ENCODE peak calls at places on chromosome 12, in eight cellular contexts. One of them, this sample, is unnamed.

GRCh38 chr12:112122823-112123690 is 2.3 kb upstream of the TRAFD1 start:
- DNase-seq in type B pancreatic cell: no peak
- DNase-seq in GM13976: no peak
- DNase-seq in kidney: no peak
- DNase-seq in K562: peak; percentile 35
- DNase-seq in IMR-90: peak; percentile 98
- DNase-seq in uterus: no peak
- DNase-seq in nephron progenitor cell: no peak
- DNase-seq in this sample: no peak

GRCh38 chr12:42090899-42091298 is 53.8 kb downstream of the GXYLT1 start:
- DNase-seq in type B pancreatic cell: no peak
- DNase-seq in GM13976: no peak
- DNase-seq in kidney: no peak
- DNase-seq in K562: no peak
- DNase-seq in IMR-90: peak; percentile 66
- DNase-seq in uterus: no peak
- DNase-seq in nephron progenitor cell: no peak
- DNase-seq in this sample: no peak

GRCh38 chr12:111149299-111149698 is 219.6 kb downstream of the PHETA1 start:
- DNase-seq in type B pancreatic cell: no peak
- DNase-seq in GM13976: no peak
- DNase-seq in kidney: no peak
- DNase-seq in K562: no peak
- DNase-seq in IMR-90: no peak
- DNase-seq in uterus: no peak
- DNase-seq in nephron progenitor cell: no peak
- DNase-seq in this sample: no peak

GRCh38 chr12:45216297-45216982 is 545 bp downstream of the ANO6 start:
- DNase-seq in type B pancreatic cell: peak; percentile 74
- DNase-seq in GM13976: peak; percentile 71
- DNase-seq in kidney: peak; percentile 83
- DNase-seq in K562: peak; percentile 62
- DNase-seq in IMR-90: peak; percentile 49
- DNase-seq in uterus: peak; percentile 52
- DNase-seq in nephron progenitor cell: peak; percentile 72
- DNase-seq in this sample: peak; percentile 58

GRCh38 chr12:97321640-97322039 is 141.0 kb upstream of the RMST start:
- DNase-seq in type B pancreatic cell: no peak
- DNase-seq in GM13976: no peak
- DNase-seq in kidney: no peak
- DNase-seq in K562: no peak
- DNase-seq in IMR-90: no peak
- DNase-seq in uterus: no peak
- DNase-seq in nephron progenitor cell: no peak
- DNase-seq in this sample: no peak

GRCh38 chr12:29346764-29347421 is 34.1 kb downstream of the ERGIC2 start:
- DNase-seq in type B pancreatic cell: no peak
- DNase-seq in GM13976: no peak
- DNase-seq in kidney: no peak
- DNase-seq in K562: no peak
- DNase-seq in IMR-90: peak; percentile 3
- DNase-seq in uterus: no peak
- DNase-seq in nephron progenitor cell: no peak
- DNase-seq in this sample: no peak

GRCh38 chr12:6915023-6915788 is 826 bp downstream of the ENO2 start:
- DNase-seq in type B pancreatic cell: no peak
- DNase-seq in GM13976: peak; percentile 72
- DNase-seq in kidney: peak; percentile 70
- DNase-seq in K562: peak; percentile 75
- DNase-seq in IMR-90: no peak
- DNase-seq in uterus: peak; percentile 51
- DNase-seq in nephron progenitor cell: peak; percentile 59
- DNase-seq in this sample: no peak

GRCh38 chr12:100724071-100724470 is 70.5 kb upstream of the ANO4 start:
- DNase-seq in type B pancreatic cell: no peak
- DNase-seq in GM13976: no peak
- DNase-seq in kidney: no peak
- DNase-seq in K562: no peak
- DNase-seq in IMR-90: no peak
- DNase-seq in uterus: no peak
- DNase-seq in nephron progenitor cell: no peak
- DNase-seq in this sample: no peak

GRCh38 chr12:91397866-91398532 is 215.4 kb upstream of the DCN start:
- DNase-seq in type B pancreatic cell: no peak
- DNase-seq in GM13976: no peak
- DNase-seq in kidney: no peak
- DNase-seq in K562: no peak
- DNase-seq in IMR-90: no peak
- DNase-seq in uterus: no peak
- DNase-seq in nephron progenitor cell: no peak
- DNase-seq in this sample: no peak

GRCh38 chr12:63423839-63424238 is 244.5 kb downstream of the DPY19L2 start:
- DNase-seq in type B pancreatic cell: no peak
- DNase-seq in GM13976: no peak
- DNase-seq in kidney: no peak
- DNase-seq in K562: no peak
- DNase-seq in IMR-90: no peak
- DNase-seq in uterus: no peak
- DNase-seq in nephron progenitor cell: no peak
- DNase-seq in this sample: no peak

GRCh38 chr12:52390739-52391617 is 5.5 kb upstream of the KRT84 start:
- DNase-seq in type B pancreatic cell: no peak
- DNase-seq in GM13976: no peak
- DNase-seq in kidney: peak; percentile 50
- DNase-seq in K562: peak; percentile 32
- DNase-seq in IMR-90: peak; percentile 13
- DNase-seq in uterus: no peak
- DNase-seq in nephron progenitor cell: peak; percentile 37
- DNase-seq in this sample: peak; percentile 23

GRCh38 chr12:119512772-119513497 is 80.6 kb upstream of the TMEM233 start:
- DNase-seq in type B pancreatic cell: no peak
- DNase-seq in GM13976: peak; percentile 21
- DNase-seq in kidney: no peak
- DNase-seq in K562: peak; percentile 56
- DNase-seq in IMR-90: no peak
- DNase-seq in uterus: no peak
- DNase-seq in nephron progenitor cell: peak; percentile 70
- DNase-seq in this sample: peak; percentile 43

GRCh38 chr12:30599631-30600030 is 96.0 kb downstream of the IPO8 start:
- DNase-seq in type B pancreatic cell: no peak
- DNase-seq in GM13976: no peak
- DNase-seq in kidney: no peak
- DNase-seq in K562: no peak
- DNase-seq in IMR-90: peak; percentile 39
- DNase-seq in uterus: no peak
- DNase-seq in nephron progenitor cell: no peak
- DNase-seq in this sample: no peak

GRCh38 chr12:96578526-96579125 is 89.2 kb downstream of the CFAP54 start:
- DNase-seq in type B pancreatic cell: no peak
- DNase-seq in GM13976: peak; percentile 37
- DNase-seq in kidney: no peak
- DNase-seq in K562: peak; percentile 10
- DNase-seq in IMR-90: peak; percentile 64
- DNase-seq in uterus: no peak
- DNase-seq in nephron progenitor cell: peak; percentile 2
- DNase-seq in this sample: no peak

GRCh38 chr12:65941388-65941787 is 117.1 kb downstream of the HMGA2 start:
- DNase-seq in type B pancreatic cell: no peak
- DNase-seq in GM13976: no peak
- DNase-seq in kidney: no peak
- DNase-seq in K562: no peak
- DNase-seq in IMR-90: peak; percentile 95
- DNase-seq in uterus: no peak
- DNase-seq in nephron progenitor cell: no peak
- DNase-seq in this sample: no peak

GRCh38 chr12:54232790-54233189 is 44.0 kb upstream of the SMUG1 start:
- DNase-seq in type B pancreatic cell: no peak
- DNase-seq in GM13976: no peak
- DNase-seq in kidney: no peak
- DNase-seq in K562: no peak
- DNase-seq in IMR-90: peak; percentile 66
- DNase-seq in uterus: no peak
- DNase-seq in nephron progenitor cell: no peak
- DNase-seq in this sample: no peak

GRCh38 chr12:95424271-95424994 is 49.5 kb upstream of the METAP2 start:
- DNase-seq in type B pancreatic cell: no peak
- DNase-seq in GM13976: no peak
- DNase-seq in kidney: no peak
- DNase-seq in K562: no peak
- DNase-seq in IMR-90: no peak
- DNase-seq in uterus: no peak
- DNase-seq in nephron progenitor cell: no peak
- DNase-seq in this sample: no peak

GRCh38 chr12:16573652-16574077 is 32.3 kb downstream of the LMO3 start:
- DNase-seq in type B pancreatic cell: no peak
- DNase-seq in GM13976: no peak
- DNase-seq in kidney: no peak
- DNase-seq in K562: no peak
- DNase-seq in IMR-90: peak; percentile 32
- DNase-seq in uterus: peak; percentile 70
- DNase-seq in nephron progenitor cell: peak; percentile 42
- DNase-seq in this sample: peak; percentile 20

GRCh38 chr12:27123642-27124041 is 41.3 kb upstream of the C12orf71 start:
- DNase-seq in type B pancreatic cell: no peak
- DNase-seq in GM13976: peak; percentile 28
- DNase-seq in kidney: no peak
- DNase-seq in K562: peak; percentile 27
- DNase-seq in IMR-90: no peak
- DNase-seq in uterus: no peak
- DNase-seq in nephron progenitor cell: no peak
- DNase-seq in this sample: no peak

GRCh38 chr12:101592448-101592847 is 2.3 kb upstream of the MYBPC1 start:
- DNase-seq in type B pancreatic cell: no peak
- DNase-seq in GM13976: no peak
- DNase-seq in kidney: no peak
- DNase-seq in K562: no peak
- DNase-seq in IMR-90: no peak
- DNase-seq in uterus: no peak
- DNase-seq in nephron progenitor cell: no peak
- DNase-seq in this sample: no peak

GRCh38 chr12:124231980-124232653 is 62.8 kb upstream of the RFLNA start:
- DNase-seq in type B pancreatic cell: no peak
- DNase-seq in GM13976: no peak
- DNase-seq in kidney: no peak
- DNase-seq in K562: no peak
- DNase-seq in IMR-90: no peak
- DNase-seq in uterus: no peak
- DNase-seq in nephron progenitor cell: no peak
- DNase-seq in this sample: no peak

GRCh38 chr12:13161172-13161571 is 35.4 kb upstream of the EMP1 start:
- DNase-seq in type B pancreatic cell: no peak
- DNase-seq in GM13976: no peak
- DNase-seq in kidney: no peak
- DNase-seq in K562: no peak
- DNase-seq in IMR-90: no peak
- DNase-seq in uterus: no peak
- DNase-seq in nephron progenitor cell: no peak
- DNase-seq in this sample: no peak
- TF ChIP-seq CTCF in type B pancreatic cell: peak; percentile 73
- TF ChIP-seq CTCF in GM13976: no peak
- TF ChIP-seq CTCF in kidney: no peak
- TF ChIP-seq CTCF in K562: no peak
- TF ChIP-seq CTCF in IMR-90: peak; percentile 37
- TF ChIP-seq CTCF in uterus: peak; percentile 2
- TF ChIP-seq CTCF in nephron progenitor cell: peak; percentile 31
- TF ChIP-seq CTCF in this sample: peak; percentile 72

GRCh38 chr12:67943295-67943892 is 45.9 kb upstream of the IFNG-AS1 start:
- DNase-seq in type B pancreatic cell: no peak
- DNase-seq in GM13976: peak; percentile 41
- DNase-seq in kidney: no peak
- DNase-seq in K562: peak; percentile 11
- DNase-seq in IMR-90: peak; percentile 74
- DNase-seq in uterus: peak; percentile 37
- DNase-seq in nephron progenitor cell: peak; percentile 59
- DNase-seq in this sample: peak; percentile 66
- TF ChIP-seq CTCF in type B pancreatic cell: peak; percentile 86
- TF ChIP-seq CTCF in GM13976: peak; percentile 55
- TF ChIP-seq CTCF in kidney: peak; percentile 76
- TF ChIP-seq CTCF in K562: peak; percentile 30
- TF ChIP-seq CTCF in IMR-90: peak; percentile 79
- TF ChIP-seq CTCF in uterus: peak; percentile 68
- TF ChIP-seq CTCF in nephron progenitor cell: peak; percentile 66
- TF ChIP-seq CTCF in this sample: peak; percentile 83

DNA sequence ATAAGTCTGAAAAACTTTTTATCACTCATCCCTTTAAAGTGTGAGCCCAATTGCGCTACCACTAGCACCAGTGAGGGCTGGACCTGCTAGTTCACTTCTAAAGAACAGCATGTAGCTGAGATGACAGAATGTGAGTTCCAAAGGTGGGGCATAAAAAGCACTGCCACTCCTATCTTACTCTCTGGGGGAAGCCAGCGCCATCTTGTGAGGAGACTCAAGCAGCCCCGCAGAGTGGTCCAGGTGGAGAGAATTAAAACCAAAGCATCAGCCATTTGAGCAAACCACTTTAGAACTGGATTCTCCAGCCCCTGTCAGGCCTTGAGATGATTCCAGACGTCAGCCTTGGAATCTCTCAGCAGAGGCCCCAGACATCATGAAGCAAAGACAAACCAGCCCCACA is 39.9 kb downstream of the TMEM132D start:
- DNase-seq in type B pancreatic cell: no peak
- DNase-seq in GM13976: no peak
- DNase-seq in kidney: no peak
- DNase-seq in K562: no peak
- DNase-seq in IMR-90: no peak
- DNase-seq in uterus: no peak
- DNase-seq in nephron progenitor cell: no peak
- DNase-seq in this sample: no peak
- TF ChIP-seq CTCF in type B pancreatic cell: no peak
- TF ChIP-seq CTCF in GM13976: no peak
- TF ChIP-seq CTCF in kidney: no peak
- TF ChIP-seq CTCF in K562: no peak
- TF ChIP-seq CTCF in IMR-90: no peak
- TF ChIP-seq CTCF in uterus: no peak
- TF ChIP-seq CTCF in nephron progenitor cell: no peak
- TF ChIP-seq CTCF in this sample: no peak

GRCh38 chr12:48285751-48286650 is 64.7 kb downstream of the ZNF641 start:
- DNase-seq in type B pancreatic cell: no peak
- DNase-seq in GM13976: no peak
- DNase-seq in kidney: no peak
- DNase-seq in K562: no peak
- DNase-seq in IMR-90: no peak
- DNase-seq in uterus: no peak
- DNase-seq in nephron progenitor cell: no peak
- DNase-seq in this sample: no peak

GRCh38 chr12:48288387-48289268 is 62.1 kb downstream of the ZNF641 start:
- DNase-seq in type B pancreatic cell: no peak
- DNase-seq in GM13976: no peak
- DNase-seq in kidney: no peak
- DNase-seq in K562: no peak
- DNase-seq in IMR-90: no peak
- DNase-seq in uterus: no peak
- DNase-seq in nephron progenitor cell: no peak
- DNase-seq in this sample: no peak

GRCh38 chr12:48291511-48291910 is 59.2 kb downstream of the ZNF641 start:
- DNase-seq in type B pancreatic cell: no peak
- DNase-seq in GM13976: no peak
- DNase-seq in kidney: no peak
- DNase-seq in K562: no peak
- DNase-seq in IMR-90: no peak
- DNase-seq in uterus: no peak
- DNase-seq in nephron progenitor cell: no peak
- DNase-seq in this sample: no peak

GRCh38 chr12:48281811-48282210 is 68.9 kb downstream of the ZNF641 start:
- DNase-seq in type B pancreatic cell: no peak
- DNase-seq in GM13976: no peak
- DNase-seq in kidney: no peak
- DNase-seq in K562: no peak
- DNase-seq in IMR-90: no peak
- DNase-seq in uterus: no peak
- DNase-seq in nephron progenitor cell: no peak
- DNase-seq in this sample: no peak

GRCh38 chr12:48286665-48287064 is 64.1 kb downstream of the ZNF641 start:
- DNase-seq in type B pancreatic cell: no peak
- DNase-seq in GM13976: peak; percentile 28
- DNase-seq in kidney: no peak
- DNase-seq in K562: no peak
- DNase-seq in IMR-90: no peak
- DNase-seq in uterus: no peak
- DNase-seq in nephron progenitor cell: no peak
- DNase-seq in this sample: peak; percentile 10
- TF ChIP-seq CTCF in type B pancreatic cell: peak; percentile 56
- TF ChIP-seq CTCF in GM13976: peak; percentile 16
- TF ChIP-seq CTCF in kidney: peak; percentile 28
- TF ChIP-seq CTCF in K562: peak; percentile 56
- TF ChIP-seq CTCF in IMR-90: peak; percentile 7
- TF ChIP-seq CTCF in uterus: peak; percentile 17
- TF ChIP-seq CTCF in nephron progenitor cell: peak; percentile 23
- TF ChIP-seq CTCF in this sample: peak; percentile 50

This sample was measured in neural crest cell.